ENCODE peak calls at places on chromosome 21, in ten cellular contexts. H, T, P, E, W, M, I, Z, G and S are unnamed samples.

GRCh38 chr21:25891596-25891995 is 156.8 kb downstream of the GABPA start:
- DNase-seq in W (no peak), T (no peak), Z (no peak), I (no peak), E (no peak), M (no peak), G (no peak), P (no peak), H (no peak), S (no peak)

GRCh38 chr21:41691205-41692203 is 75.3 kb downstream of the RIPK4 start:
- DNase-seq in T (no peak), W (no peak), H (no peak), M (no peak), P (no peak), E (no peak), Z (no peak), G (no peak), I (no peak), S (no peak)

GRCh38 chr21:37266515-37267221 is 466 bp downstream of the VPS26C start:
- DNase-seq in H (no peak), W (no peak), G (no peak), M (peak; percentile 72), E (no peak), P (no peak), Z (no peak), T (no peak), I (no peak), S (peak; percentile 19)

GRCh38 chr21:43315244-43316137 is 111.4 kb downstream of the SIK1 start:
- DNase-seq in W (no peak), I (no peak), Z (no peak), E (no peak), T (no peak), M (no peak), G (no peak), P (no peak), H (no peak), S (no peak)

GRCh38 chr21:26883768-26884167 is 38.6 kb upstream of the ADAMTS1 start:
- DNase-seq in M (no peak), T (no peak), G (no peak), Z (no peak), W (no peak), H (no peak), I (no peak), E (no peak), P (no peak), S (no peak)

GRCh38 chr21:41428847-41429246 is 2.8 kb downstream of the MX1 start:
- DNase-seq in T (no peak), Z (no peak), G (no peak), M (no peak), I (no peak), W (no peak), E (no peak), P (no peak), H (no peak), S (no peak)

GRCh38 chr21:26007911-26008579 is 162.5 kb downstream of the APP start:
- DNase-seq in Z (no peak), H (no peak), I (no peak), P (no peak), E (no peak), W (no peak), M (no peak), G (no peak), T (no peak), S (no peak)

GRCh38 chr21:35974801-35975200 is 85.5 kb downstream of the SETD4 start:
- DNase-seq in Z (no peak), G (no peak), H (no peak), E (no peak), W (no peak), P (no peak), I (no peak), M (no peak), T (no peak), S (no peak)